ENCODE peak calls at places on chromosomes 6 and 20, in ten cellular contexts. N is cardiac fibroblast, A is sigmoid colon, F is breast epithelium, P is cardiac muscle cell, I is neural crest cell, T is pancreas, L is neural progenitor cell, Q is nephron progenitor cell, Z is left ventricle myocardium inferior. D is an unnamed sample.

GRCh38 chr6:110250838-110251237 is 70.6 kb downstream of the CDC40 start:
- DNase-seq in I (no peak), N (no peak), F (no peak), Q (no peak), Z (no peak), P (no peak), T (no peak), A (no peak), L (peak), D (no peak)

GRCh38 chr6:66926060-66926459 is 1219.0 kb upstream of the EYS start:
- DNase-seq in I (no peak), L (peak), N (peak), A (no peak), T (no peak), Z (no peak), Q (no peak), F (no peak), P (peak), D (no peak)

GRCh38 chr20:47464380-47465101 is 37.1 kb upstream of the NCOA3 start:
- DNase-seq in Q (no peak), L (no peak), I (no peak), A (peak), F (peak), P (peak), N (peak), Z (peak), T (no peak), D (no peak)

GRCh38 chr20:63749597-63750508 is 10.3 kb downstream of the SLC2A4RG start:
- DNase-seq in I (no peak), Z (no peak), F (no peak), N (no peak), L (no peak), A (no peak), P (no peak), Q (no peak), T (no peak), D (no peak)

GRCh38 chr6:35955970-35956369 is 35.1 kb upstream of the SRPK1 start:
- DNase-seq in A (no peak), T (no peak), I (no peak), P (no peak), L (no peak), F (no peak), N (no peak), Z (no peak), Q (no peak), D (no peak)

GRCh38 chr6:40160826-40161225 is 226.6 kb upstream of the MOCS1 start:
- DNase-seq in N (no peak), Q (no peak), Z (no peak), I (no peak), T (no peak), A (no peak), L (no peak), P (no peak), F (no peak), D (no peak)

GRCh38 chr20:38873050-38873581 is 53.1 kb upstream of the FAM83D start:
- DNase-seq in I (no peak), N (no peak), T (no peak), P (no peak), Z (no peak), F (no peak), A (no peak), Q (no peak), L (no peak), D (peak)

GRCh38 chr6:51480040-51480439 is 607.4 kb downstream of the PKHD1 start:
- DNase-seq in A (no peak), N (no peak), I (no peak), Q (no peak), F (no peak), L (no peak), Z (no peak), T (no peak), P (no peak), D (no peak)

GRCh38 chr6:30612687-30613248 is 4.3 kb downstream of the PPP1R10 start:
- DNase-seq in T (no peak), N (peak), P (peak), Q (peak), I (no peak), Z (no peak), L (peak), F (no peak), A (peak), D (no peak)

GRCh38 chr6:41531016-41531415 is 15.2 kb upstream of the FOXP4 start:
- DNase-seq in Z (no peak), L (no peak), A (no peak), I (no peak), F (no peak), T (no peak), N (no peak), Q (no peak), P (no peak), D (no peak)

GRCh38 chr6:1636971-1637871 is 27.5 kb downstream of the FOXC1 start:
- DNase-seq in Q (no peak), I (no peak), L (no peak), N (peak), P (no peak), T (no peak), F (no peak), A (peak), Z (no peak), D (no peak)

GRCh38 chr6:150207931-150208570 is 65.2 kb downstream of the PPP1R14C start:
- DNase-seq in N (peak), Z (no peak), Q (no peak), T (no peak), F (no peak), A (no peak), I (no peak), L (no peak), P (peak), D (no peak)

GRCh38 chr6:131001113-131001776 is 61.8 kb downstream of the EPB41L2 start:
- DNase-seq in A (no peak), F (no peak), I (no peak), T (no peak), N (peak), L (no peak), Q (no peak), P (peak), Z (no peak), D (no peak)

GRCh38 chr6:46189726-46190125 is 18.9 kb upstream of the ENPP5 start:
- DNase-seq in Q (no peak), L (no peak), P (no peak), T (no peak), A (no peak), I (no peak), Z (no peak), F (no peak), N (no peak), D (no peak)

GRCh38 chr6:69487688-69488087 is 309.1 kb downstream of the LMBRD1 start:
- DNase-seq in A (no peak), Q (no peak), N (peak), Z (no peak), T (no peak), I (no peak), L (peak), P (no peak), F (no peak), D (no peak)

GRCh38 chr20:46485431-46485830 is 27.9 kb downstream of the ZNF334 start:
- DNase-seq in I (no peak), P (no peak), F (no peak), Z (no peak), T (no peak), Q (no peak), N (no peak), A (no peak), L (no peak), D (no peak)

GRCh38 chr20:370977-371754 is 9.4 kb upstream of the TRIB3 start:
- DNase-seq in Q (no peak), F (no peak), P (no peak), I (no peak), Z (no peak), A (no peak), T (no peak), N (no peak), L (no peak), D (no peak)

GRCh38 chr20:16287776-16288175 is 285.5 kb downstream of the KIF16B start:
- DNase-seq in Z (no peak), F (no peak), A (no peak), I (no peak), N (no peak), T (no peak), Q (no peak), P (no peak), L (no peak), D (no peak)

GRCh38 chr6:51910846-51911245 is 176.6 kb downstream of the PKHD1 start:
- DNase-seq in I (no peak), Q (no peak), A (no peak), F (no peak), T (no peak), N (no peak), Z (no peak), L (no peak), P (no peak), D (no peak)

DNA sequence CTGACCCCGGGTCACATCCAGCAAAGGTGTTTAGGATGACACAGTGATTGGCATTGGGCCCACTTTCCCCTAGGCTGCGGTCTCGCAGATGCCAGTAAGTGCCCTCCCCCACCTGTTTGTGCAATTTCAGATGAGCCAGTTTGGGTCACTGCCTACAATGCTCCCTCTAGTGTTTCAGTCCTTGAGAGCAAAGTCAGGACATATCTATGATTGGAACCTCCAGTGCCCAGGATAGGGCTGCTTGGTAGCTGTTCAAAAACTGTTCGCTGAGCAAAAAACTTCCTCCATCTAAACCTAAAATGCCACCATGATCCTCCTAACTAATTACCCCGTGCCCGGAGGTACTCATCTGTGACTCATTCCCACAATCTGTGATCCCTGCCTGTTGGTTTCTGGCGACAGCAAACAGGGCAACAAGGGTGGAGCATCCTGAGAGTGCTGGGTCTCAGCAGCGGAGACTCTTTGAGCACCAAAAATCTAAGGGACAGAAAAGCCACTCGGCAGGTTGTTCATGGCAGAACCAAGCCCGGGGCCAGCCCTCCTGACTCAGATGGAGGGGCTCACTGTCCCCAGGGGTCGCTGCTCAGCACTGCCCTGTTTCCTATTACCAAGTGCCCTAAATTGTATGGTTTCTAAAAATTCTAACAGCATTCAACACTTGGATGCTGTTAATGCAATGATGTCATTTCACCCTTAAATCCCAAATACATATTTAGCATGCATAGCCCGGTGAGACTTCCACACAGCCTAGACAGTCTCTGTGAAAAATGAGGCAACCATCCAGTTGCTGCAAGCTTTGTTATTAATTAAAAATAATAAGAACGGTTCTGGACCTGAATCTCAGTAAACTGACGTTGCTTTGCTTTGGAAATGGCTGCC is 5.0 kb downstream of the VSX1 start:
- DNase-seq in F (peak), Q (no peak), P (peak), N (peak), A (no peak), I (no peak), T (no peak), Z (no peak), L (peak), D (no peak)
- TF ChIP-seq CTCF in F (no peak), Q (no peak), P (peak), N (peak), A (no peak), I (peak), T (no peak), Z (peak), L (peak), D (no peak)

GRCh38 chr20:50308513-50309279 is 118.1 kb downstream of the CEBPB start:
- DNase-seq in T (peak), P (peak), Z (peak), Q (peak), A (peak), I (no peak), L (peak), F (peak), N (peak), D (no peak)
- TF ChIP-seq CTCF in T (no peak), P (peak), Z (peak), Q (no peak), A (no peak), I (no peak), L (peak), F (no peak), N (no peak), D (no peak)

GRCh38 chr20:24207803-24208300 is 219.3 kb upstream of the GGTLC1 start:
- DNase-seq in T (no peak), F (no peak), P (no peak), N (no peak), Z (no peak), L (no peak), I (no peak), A (no peak), Q (no peak), D (no peak)

GRCh38 chr20:24212494-24212893 is 223.9 kb upstream of the GGTLC1 start:
- DNase-seq in T (no peak), Q (no peak), Z (no peak), N (no peak), I (no peak), L (no peak), F (no peak), P (no peak), A (no peak), D (no peak)

GRCh38 chr20:24211972-24212371 is 223.4 kb upstream of the GGTLC1 start:
- DNase-seq in F (no peak), A (no peak), Q (no peak), P (no peak), I (no peak), T (no peak), L (peak), N (no peak), Z (no peak), D (no peak)

GRCh38 chr20:24206995-24207394 is 218.4 kb upstream of the GGTLC1 start:
- DNase-seq in N (peak), Q (no peak), L (no peak), T (no peak), F (no peak), I (no peak), A (no peak), P (peak), Z (no peak), D (no peak)

GRCh38 chr20:24208652-24209051 is 220.1 kb upstream of the GGTLC1 start:
- DNase-seq in T (no peak), I (no peak), N (no peak), A (no peak), F (no peak), P (no peak), Z (no peak), L (peak), Q (peak), D (no peak)
- TF ChIP-seq CTCF in T (no peak), I (peak), N (no peak), A (no peak), F (no peak), P (no peak), Z (no peak), L (peak), Q (peak), D (no peak)

DNA sequence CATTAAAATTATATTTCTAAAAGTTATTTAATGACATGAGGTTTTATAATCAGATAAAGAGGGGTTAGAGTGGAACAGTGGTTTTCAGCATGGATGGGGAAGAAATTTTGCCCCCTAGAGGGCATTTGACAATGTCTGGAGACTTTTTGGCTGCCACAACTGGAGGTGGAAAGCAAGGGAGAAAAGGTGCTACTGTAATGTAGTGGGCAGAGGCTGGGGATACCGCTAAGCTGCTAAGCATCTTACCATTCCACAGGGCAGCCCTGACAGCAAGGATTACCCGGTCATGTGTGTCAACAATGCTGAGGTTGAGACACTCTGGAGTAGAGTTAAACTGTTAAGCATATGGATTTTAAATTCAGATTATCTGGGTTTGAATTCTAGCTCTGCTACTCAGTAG is 52.9 kb upstream of the FABP7 start:
- DNase-seq in N (peak), Q (peak), L (peak), P (peak), T (no peak), I (no peak), F (no peak), Z (no peak), A (no peak), D (no peak)
- TF ChIP-seq CTCF in N (peak), Q (peak), L (peak), P (peak), T (no peak), I (peak), F (no peak), Z (peak), A (no peak), D (no peak)

DNA sequence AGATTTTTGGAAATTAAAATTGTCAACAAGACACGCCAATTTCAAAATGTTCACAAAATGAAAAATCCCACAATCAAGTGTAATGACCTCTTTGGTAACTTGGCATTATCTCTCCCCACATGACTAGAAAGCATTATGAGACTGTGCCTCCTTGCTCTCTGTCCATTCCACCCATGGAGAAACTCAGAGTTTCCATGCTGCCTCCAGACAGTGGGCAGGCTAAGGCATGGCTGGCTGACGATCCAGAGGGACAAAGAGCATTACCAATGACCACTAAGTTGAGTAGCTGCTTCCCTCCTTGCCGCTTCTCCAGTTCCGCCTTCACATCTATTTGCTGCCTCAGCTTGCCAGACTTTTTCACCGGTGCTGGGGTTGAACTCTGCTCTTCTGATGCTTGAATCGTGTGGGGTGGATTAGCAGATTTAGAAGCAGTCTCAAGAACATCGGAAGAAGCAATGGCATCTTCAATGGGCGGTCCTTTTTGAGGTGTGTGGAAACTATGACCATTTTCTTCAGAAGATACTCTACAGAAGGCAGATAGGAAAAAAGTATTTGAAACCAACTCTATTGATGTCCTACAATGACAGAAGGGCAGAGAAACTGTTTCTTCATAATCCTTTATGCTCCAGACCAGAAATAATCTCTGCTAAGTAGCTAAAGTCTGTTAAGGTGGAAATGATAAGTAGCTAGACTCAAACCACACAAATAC is 47.4 kb upstream of the ALDH8A1 start:
- DNase-seq in Z (no peak), T (no peak), I (no peak), A (no peak), Q (no peak), P (no peak), L (no peak), F (no peak), N (no peak), D (no peak)
- TF ChIP-seq CTCF in Z (no peak), T (no peak), I (no peak), A (no peak), Q (no peak), P (no peak), L (no peak), F (no peak), N (no peak), D (no peak)

DNA sequence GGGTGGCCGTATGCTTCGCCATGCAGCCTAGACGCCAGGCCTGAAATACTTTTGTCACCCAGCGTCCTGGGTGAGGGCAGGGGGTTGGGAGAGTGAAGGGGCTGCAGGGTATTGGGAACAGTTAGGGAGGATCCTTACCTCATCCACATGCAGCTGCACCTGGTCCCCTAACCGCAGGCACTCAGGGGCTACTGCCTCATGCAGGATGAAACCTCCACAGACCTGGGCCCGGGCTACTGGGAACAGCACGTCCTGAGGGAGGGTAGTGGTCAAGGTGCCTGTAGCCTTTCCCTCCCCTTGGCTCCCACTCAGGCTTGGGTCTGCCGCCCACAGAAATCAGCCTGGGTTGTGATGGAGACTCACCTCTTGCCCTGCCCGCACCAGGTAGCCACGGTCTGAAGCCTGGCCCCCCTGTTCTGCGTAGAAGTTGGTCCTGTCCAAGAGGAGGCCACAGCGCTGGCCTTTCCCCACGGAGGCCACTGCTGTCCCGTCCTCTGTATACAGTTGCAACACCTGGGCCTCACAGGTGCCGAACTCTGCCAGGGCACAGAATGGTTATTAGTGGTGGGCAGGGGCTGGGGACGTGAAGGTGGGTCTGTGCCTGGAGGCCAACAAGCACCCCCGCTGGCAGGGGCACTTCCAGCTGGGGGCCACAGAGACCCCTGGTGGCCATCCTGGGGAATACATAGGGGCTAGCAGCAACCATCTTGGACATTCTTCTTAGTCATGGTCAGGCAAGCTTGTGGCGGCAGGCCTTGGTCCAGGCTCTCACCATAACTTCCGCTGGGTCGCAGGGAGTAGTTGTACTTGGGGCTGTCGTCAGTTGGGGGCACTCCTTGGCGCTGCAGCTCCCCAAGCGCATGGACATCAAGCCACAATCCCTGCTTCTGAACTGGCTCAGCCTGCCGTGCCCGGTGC is 8.6 kb downstream of the AARS2 start:
- DNase-seq in Z (peak), P (peak), I (peak), Q (peak), N (peak), L (peak), T (no peak), A (no peak), F (no peak), D (peak)
- TF ChIP-seq CTCF in Z (peak), P (peak), I (peak), Q (peak), N (peak), L (peak), T (peak), A (no peak), F (peak), D (peak)

DNA sequence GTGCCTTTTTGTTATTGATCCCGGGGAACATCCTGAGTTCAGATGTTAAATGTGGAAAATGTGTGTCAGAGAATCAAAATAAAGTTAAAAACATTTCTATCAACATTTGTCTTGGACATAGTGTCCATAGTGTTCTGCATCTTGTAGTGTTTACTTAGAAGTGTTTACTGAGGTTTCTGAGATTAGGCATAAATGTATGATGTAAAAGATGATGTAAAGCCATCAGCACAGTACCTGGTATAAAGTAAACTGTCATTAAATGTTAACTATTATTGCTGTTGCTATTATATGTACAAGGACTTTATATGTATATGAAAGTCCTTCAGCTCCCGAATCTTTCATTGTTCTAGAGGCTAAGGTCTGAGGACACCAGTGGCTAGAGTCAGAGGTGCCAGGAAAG is 28.2 kb upstream of the VEGFA start:
- DNase-seq in N (no peak), A (no peak), Z (no peak), T (no peak), Q (no peak), L (no peak), P (no peak), F (no peak), I (no peak), D (no peak)
- TF ChIP-seq CTCF in N (no peak), A (no peak), Z (no peak), T (no peak), Q (no peak), L (no peak), P (no peak), F (no peak), I (no peak), D (no peak)

GRCh38 chr20:1397710-1398109 is 4.9 kb upstream of the FKBP1A start:
- DNase-seq in F (no peak), A (no peak), Q (no peak), T (no peak), Z (no peak), L (no peak), P (peak), N (peak), I (no peak), D (no peak)
- TF ChIP-seq CTCF in F (no peak), A (no peak), Q (no peak), T (no peak), Z (peak), L (peak), P (peak), N (peak), I (no peak), D (no peak)

GRCh38 chr20:59985864-59986263 is 27.6 kb downstream of the CDH26 start:
- DNase-seq in A (no peak), Z (peak), I (no peak), F (no peak), T (no peak), N (no peak), Q (no peak), L (no peak), P (no peak), D (no peak)
- TF ChIP-seq CTCF in A (no peak), Z (peak), I (peak), F (no peak), T (no peak), N (no peak), Q (no peak), L (peak), P (no peak), D (no peak)